ENCODE peak calls at places on chromosomes 16 and 17, in four cellular contexts. B, Q, S and A are unnamed samples.

GRCh38 chr17:9878791-9879525 is 26.1 kb downstream of the RCVRN start:
- DNase-seq in S (peak; percentile 57), B (no peak), Q (peak; percentile 74), A (peak; percentile 23)

GRCh38 chr17:7930841-7931631 is 710 bp downstream of the TRAPPC1 start:
- DNase-seq in B (peak; percentile 63), S (no peak), Q (no peak), A (no peak)

GRCh38 chr17:79977161-79977631 is 58.5 kb downstream of the TBC1D16 start:
- DNase-seq in Q (no peak), S (no peak), B (no peak), A (no peak)

GRCh38 chr17:78986048-78986648 is 6.4 kb upstream of the LGALS3BP start:
- DNase-seq in B (peak; percentile 69), S (peak; percentile 58), Q (peak; percentile 12), A (peak; percentile 33)

GRCh38 chr17:75695830-75696271 is 25.4 kb upstream of the ITGB4 start:
- DNase-seq in B (no peak), Q (no peak), S (no peak), A (no peak)

GRCh38 chr17:61565213-61565612 is 25.8 kb downstream of the NACA2 start:
- DNase-seq in S (no peak), B (no peak), Q (no peak), A (no peak)

GRCh38 chr16:2871926-2872325 is 11.1 kb upstream of the FLYWCH2 start:
- DNase-seq in B (peak; percentile 36), S (no peak), Q (no peak), A (no peak)

GRCh38 chr16:67244387-67245188 is 2.7 kb downstream of the FHOD1 start:
- DNase-seq in Q (peak; percentile 79), B (peak; percentile 96), S (peak; percentile 98), A (peak; percentile 61)

GRCh38 chr17:82465023-82465603 is 6.6 kb downstream of the NARF start:
- DNase-seq in S (no peak), B (no peak), Q (no peak), A (no peak)

GRCh38 chr17:45431531-45432404 is 902 bp downstream of the ARHGAP27 start:
- DNase-seq in Q (no peak), B (peak; percentile 92), S (peak; percentile 74), A (peak; percentile 96)

GRCh38 chr17:46026815-46027125 is 27.7 kb downstream of the STH start:
- DNase-seq in B (peak; percentile 90), Q (no peak), S (no peak), A (no peak)

GRCh38 chr17:83174859-83175550 is 95.6 kb downstream of the METRNL start:
- DNase-seq in Q (no peak), S (no peak), B (peak; percentile 90), A (no peak)

GRCh38 chr17:8237175-8237574 is 10.7 kb downstream of the CTC1 start:
- DNase-seq in B (no peak), S (no peak), Q (no peak), A (peak; percentile 57)

GRCh38 chr16:64304376-64304775 is 817.5 kb downstream of the CDH11 start:
- DNase-seq in Q (no peak), S (no peak), B (peak; percentile 69), A (no peak)

DNA sequence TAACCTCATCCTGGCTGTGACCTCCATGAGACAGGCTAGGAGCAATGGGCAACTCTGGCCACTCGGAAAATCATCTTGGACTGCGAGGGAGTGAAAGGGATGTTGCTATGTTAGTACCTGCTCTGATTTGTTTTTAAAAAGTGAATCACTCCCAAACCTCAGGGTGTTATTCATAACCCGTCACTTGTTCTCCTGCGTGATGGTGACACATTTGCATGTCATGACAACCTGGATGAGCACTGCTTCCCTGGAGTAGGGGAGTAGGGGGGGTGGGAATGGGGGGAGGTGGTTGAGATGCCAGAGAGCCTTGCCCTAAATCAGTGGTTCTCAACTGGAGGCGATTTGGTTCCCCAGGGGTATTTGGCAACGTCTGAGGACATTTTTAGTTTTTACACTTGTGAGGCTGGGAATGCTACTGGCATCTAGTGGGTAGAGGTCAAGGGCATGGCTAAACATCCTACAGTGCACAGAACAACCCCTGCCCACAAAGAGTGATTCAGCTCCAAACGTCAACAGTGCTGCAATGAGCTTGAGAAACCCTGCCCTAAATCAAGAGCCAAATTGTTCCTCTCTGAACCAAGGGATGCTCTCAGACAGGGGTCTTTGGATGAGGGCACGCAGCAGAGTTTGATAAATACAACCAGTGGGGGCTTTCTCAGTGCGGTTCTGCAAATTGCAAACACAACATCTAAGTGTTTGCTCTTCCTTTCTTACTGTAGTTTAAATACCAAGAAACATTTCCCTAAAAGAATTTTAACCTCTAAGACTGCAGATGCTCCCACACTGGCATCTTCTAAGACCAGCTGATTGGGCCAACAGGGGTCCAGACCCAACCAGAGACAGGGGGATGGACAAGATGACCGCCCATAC is 241.9 kb downstream of the SOX9 start:
- DNase-seq in Q (peak; percentile 87), B (no peak), S (peak; percentile 93), A (no peak)
- H3K4me2 ChIP-seq in Q (peak overlapping the region; percentile 71), B (no peak overlapping the region), S (peak overlapping the region; percentile 52), A (no peak overlapping the region)

GRCh38 chr17:3935140-3935542 is 18.9 kb upstream of the P2RX1 start:
- DNase-seq in B (peak; percentile 70), Q (peak; percentile 63), S (peak; percentile 32), A (peak; percentile 83)
- H3K4me2 ChIP-seq in B (no peak overlapping the region), Q (peak overlapping the region; percentile 25), S (no peak overlapping the region), A (no peak overlapping the region)

DNA sequence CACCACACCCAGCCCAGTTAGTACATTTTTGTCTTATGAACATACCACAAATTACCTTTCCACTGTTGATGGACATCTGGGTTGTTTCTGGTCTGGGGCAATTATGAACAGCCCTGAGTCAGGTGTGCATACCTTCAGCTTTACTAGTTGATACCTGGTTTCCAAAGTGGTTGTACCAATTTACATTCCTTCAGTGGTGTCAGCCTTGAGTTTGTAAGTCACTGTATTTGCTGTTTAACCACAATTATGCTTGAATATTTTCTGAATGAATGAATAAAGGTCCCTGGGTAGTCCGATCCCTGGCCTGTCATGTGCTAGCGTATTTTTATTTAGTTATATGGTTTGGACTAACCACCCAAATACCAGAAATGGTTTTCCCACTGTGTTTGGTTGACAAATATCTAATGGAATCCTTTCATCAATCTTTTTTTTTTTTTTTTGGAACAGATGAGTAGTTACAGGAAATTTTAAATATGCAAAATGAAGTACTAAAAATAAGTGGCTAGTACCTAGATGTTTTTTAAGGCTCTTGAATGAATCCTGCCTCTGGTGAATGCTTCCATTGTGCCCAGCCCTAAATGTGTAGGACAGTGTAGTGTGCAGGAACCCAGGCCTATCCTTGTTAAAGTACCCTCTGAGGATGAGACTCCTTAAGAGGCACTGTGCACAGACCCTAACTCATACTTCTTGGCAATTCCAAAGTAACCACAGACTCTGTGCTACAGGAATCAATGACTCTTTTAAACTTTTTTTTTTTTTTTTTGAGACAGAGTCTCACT is 3.7 kb downstream of the DUSP14 start:
- DNase-seq in S (peak; percentile 94), B (no peak), Q (peak; percentile 99), A (peak; percentile 85)
- H3K4me2 ChIP-seq in S (peak overlapping the region; percentile 95), B (peak overlapping the region; percentile 2), Q (peak overlapping the region; percentile 94), A (no peak overlapping the region)

GRCh38 chr17:49984283-49984682 is 10.7 kb downstream of the DLX3 start:
- DNase-seq in S (no peak), Q (no peak), B (no peak), A (no peak)

GRCh38 chr17:49986396-49987289 is 8.4 kb downstream of the DLX3 start:
- DNase-seq in B (no peak), S (no peak), Q (no peak), A (no peak)

GRCh38 chr17:49987290-49987585 is 7.8 kb downstream of the DLX3 start:
- DNase-seq in Q (no peak), S (no peak), B (no peak), A (no peak)

GRCh38 chr17:49984776-49985175 is 10.2 kb downstream of the DLX3 start:
- DNase-seq in B (no peak), Q (no peak), S (no peak), A (no peak)

DNA sequence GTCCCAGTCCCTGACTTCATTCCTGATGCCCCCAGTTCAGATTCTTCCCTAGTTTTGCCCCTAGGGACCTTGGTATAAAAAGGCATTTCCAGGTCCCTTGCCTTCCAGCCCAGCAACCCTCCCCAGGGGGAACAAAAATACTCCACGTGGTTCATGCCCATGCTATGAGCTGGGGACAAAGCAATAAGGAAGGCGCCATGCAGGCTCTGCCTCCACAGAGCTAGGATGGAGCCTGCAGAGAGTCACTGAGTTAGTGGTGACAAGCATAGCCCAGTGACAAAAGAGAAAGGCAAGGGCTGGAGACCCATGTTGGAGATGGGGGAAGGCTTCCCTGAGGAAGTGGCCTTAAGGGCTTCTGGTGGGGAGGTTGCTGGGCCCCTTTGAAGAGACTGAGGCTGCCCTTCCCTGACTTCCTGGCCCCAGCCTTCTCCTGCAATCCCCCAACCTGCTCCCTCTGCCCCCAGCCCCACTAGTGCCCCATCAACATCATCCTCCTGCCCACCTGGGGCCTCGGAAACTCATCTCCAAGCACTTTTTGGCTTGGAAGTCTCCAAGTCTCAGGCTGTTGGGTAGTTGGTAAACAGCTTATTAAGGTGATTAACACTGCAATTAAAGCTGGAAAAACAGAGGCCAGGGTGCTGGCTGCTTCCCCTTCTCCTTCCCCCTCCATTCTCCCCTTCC is 9.6 kb downstream of the DLX3 start:
- DNase-seq in B (no peak), Q (no peak), S (no peak), A (no peak)
- H3K4me2 ChIP-seq in B (no peak overlapping the region), Q (no peak overlapping the region), S (no peak overlapping the region), A (no peak overlapping the region)

DNA sequence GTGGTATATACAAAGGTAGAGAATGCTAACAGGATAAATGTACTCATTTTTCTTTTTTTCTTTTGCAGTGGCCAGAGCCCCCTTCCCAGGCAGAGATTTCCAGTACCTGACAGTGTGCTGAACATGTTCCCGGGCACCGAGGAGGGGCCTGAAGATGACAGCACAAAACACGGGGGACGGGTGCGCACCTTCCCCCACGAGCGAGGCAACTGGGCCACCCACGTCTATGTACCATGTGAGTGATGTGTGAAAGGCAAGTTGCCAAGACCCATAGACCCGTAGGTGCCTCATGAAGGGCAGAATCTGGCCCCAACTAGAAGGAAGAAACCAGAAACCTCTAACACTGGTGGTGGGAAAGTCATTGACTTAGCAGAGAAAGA is 1.2 kb downstream of the USB1 start:
- DNase-seq in S (no peak), B (no peak), Q (no peak), A (no peak)
- H3K4me2 ChIP-seq in S (no peak overlapping the region), B (peak overlapping the region; percentile 99), Q (peak overlapping the region; percentile 99), A (no peak overlapping the region)

GRCh38 chr17:37720989-37721388 is 23.9 kb downstream of the HNF1B start:
- DNase-seq in S (no peak), B (no peak), Q (no peak), A (no peak)

GRCh38 chr17:37714897-37715296 is 30.0 kb downstream of the HNF1B start:
- DNase-seq in S (peak; percentile 16), B (no peak), Q (no peak), A (no peak)

GRCh38 chr17:37719866-37720265 is 25.0 kb downstream of the HNF1B start:
- DNase-seq in B (no peak), Q (no peak), S (no peak), A (no peak)

GRCh38 chr17:37718383-37719048 is 26.3 kb downstream of the HNF1B start:
- DNase-seq in B (no peak), Q (no peak), S (no peak), A (no peak)

GRCh38 chr17:37717627-37718382 is 27.1 kb downstream of the HNF1B start:
- DNase-seq in S (peak; percentile 28), B (no peak), Q (no peak), A (no peak)
- H3K4me2 ChIP-seq in S (peak overlapping the region; percentile 67), B (no peak overlapping the region), Q (peak overlapping the region; percentile 79), A (no peak overlapping the region)

GRCh38 chr17:76995352-76996105 is 127.3 kb downstream of the MGAT5B start:
- DNase-seq in S (no peak), Q (no peak), B (no peak), A (no peak)
- H3K4me2 ChIP-seq in S (no peak overlapping the region), Q (no peak overlapping the region), B (no peak overlapping the region), A (no peak overlapping the region)

GRCh38 chr16:14559809-14560227 is 70.2 kb downstream of the PARN start:
- DNase-seq in B (no peak), Q (peak; percentile 10), S (no peak), A (no peak)
- H3K4me2 ChIP-seq in B (no peak overlapping the region), Q (no peak overlapping the region), S (no peak overlapping the region), A (no peak overlapping the region)

GRCh38 chr16:11303405-11304138 is 22.4 kb upstream of the PRM1 start:
- DNase-seq in Q (no peak), B (no peak), S (no peak), A (peak; percentile 85)
- H3K4me2 ChIP-seq in Q (peak overlapping the region; percentile 15), B (no peak overlapping the region), S (no peak overlapping the region), A (no peak overlapping the region)